ENCODE peak calls at places on chromosomes 3 and 15, in ten cellular contexts. P is GM23338, E is lower lobe of right lung, S is AG10803, U is endothelial cell of umbilical vein, B is GM23248, M is cardiac fibroblast, D is astrocyte of the spinal cord, V is choroid plexus epithelial cell, F is dorsolateral prefrontal cortex. I is an unnamed sample.

GRCh38 chr3:61848885-61849284 is 287.5 kb downstream of the PTPRG start:
- DNase-seq in P (no peak), E (no peak), S (peak), U (peak), B (peak), M (peak), D (peak), V (peak), F (no peak), I (peak)

GRCh38 chr3:60953406-60953805 is 297.8 kb downstream of the FHIT start:
- DNase-seq in P (no peak), E (no peak), S (peak), U (peak), B (peak), M (peak), D (peak), V (no peak), F (no peak), I (no peak)

GRCh38 chr15:54150255-54150654 is 172.0 kb downstream of the UNC13C start:
- DNase-seq in P (no peak), E (no peak), S (no peak), U (no peak), B (no peak), M (no peak), D (no peak), V (peak), F (no peak), I (no peak)

GRCh38 chr3:5122741-5123706 is 932 bp downstream of the ARL8B start:
- DNase-seq in P (peak), E (peak), S (peak), U (peak), B (peak), M (peak), D (peak), V (peak), F (no peak), I (peak)

GRCh38 chr3:195892355-195893120 is 15.8 kb downstream of the TNK2 start:
- DNase-seq in P (no peak), E (no peak), S (peak), U (peak), B (peak), M (peak), D (peak), V (peak), F (peak), I (peak)

GRCh38 chr3:105899528-105899927 is 30.7 kb upstream of the CBLB start:
- DNase-seq in P (no peak), E (no peak), S (peak), U (no peak), B (peak), M (peak), D (peak), V (peak), F (no peak), I (peak)

GRCh38 chr3:123750209-123750608 is 133.9 kb downstream of the MYLK start:
- DNase-seq in P (no peak), E (no peak), S (no peak), U (peak), B (no peak), M (peak), D (no peak), V (no peak), F (no peak), I (no peak)

GRCh38 chr15:66780172-66780972 is 78.3 kb downstream of the SMAD6 start:
- DNase-seq in P (no peak), E (no peak), S (peak), U (no peak), B (peak), M (peak), D (peak), V (peak), F (no peak), I (peak)

GRCh38 chr3:53493997-53494791 is at the start of gene CACNA1D:
- DNase-seq in P (peak), E (peak), S (no peak), U (no peak), B (peak), M (peak), D (no peak), V (no peak), F (no peak), I (peak)

GRCh38 chr3:141795311-141795710 is 32.1 kb downstream of the GRK7 start:
- DNase-seq in P (no peak), E (no peak), S (no peak), U (no peak), B (peak), M (no peak), D (no peak), V (no peak), F (no peak), I (no peak)

GRCh38 chr15:78034495-78035191 is 42.9 kb downstream of the TBC1D2B start:
- DNase-seq in P (no peak), E (peak), S (no peak), U (peak), B (no peak), M (no peak), D (no peak), V (peak), F (no peak), I (no peak)

GRCh38 chr15:29101491-29101890 is 168.1 kb downstream of the NSMCE3 start:
- DNase-seq in P (no peak), E (peak), S (no peak), U (no peak), B (no peak), M (no peak), D (no peak), V (no peak), F (no peak), I (no peak)

GRCh38 chr3:7368597-7368996 is 507.7 kb downstream of the GRM7 start:
- DNase-seq in P (no peak), E (no peak), S (no peak), U (no peak), B (no peak), M (no peak), D (no peak), V (no peak), F (no peak), I (no peak)

GRCh38 chr3:105199217-105199616 is 167.5 kb upstream of the ALCAM start:
- DNase-seq in P (no peak), E (no peak), S (no peak), U (no peak), B (no peak), M (no peak), D (no peak), V (no peak), F (no peak), I (no peak)

GRCh38 chr3:142997330-142997729 is 4.0 kb upstream of the U2SURP start:
- DNase-seq in P (no peak), E (peak), S (no peak), U (no peak), B (peak), M (no peak), D (no peak), V (no peak), F (no peak), I (no peak)

GRCh38 chr3:123089611-123090301 is 22.9 kb downstream of the PDIA5 start:
- DNase-seq in P (no peak), E (peak), S (peak), U (no peak), B (peak), M (peak), D (no peak), V (no peak), F (peak), I (no peak)

GRCh38 chr3:183212565-183212964 is 40.5 kb upstream of the B3GNT5 start:
- DNase-seq in P (no peak), E (no peak), S (no peak), U (peak), B (no peak), M (no peak), D (no peak), V (no peak), F (no peak), I (no peak)

GRCh38 chr3:196569003-196569516 is 600 bp downstream of the FBXO45 start:
- DNase-seq in P (peak), E (peak), S (peak), U (peak), B (peak), M (peak), D (peak), V (peak), F (peak), I (peak)

GRCh38 chr15:29278436-29279099 is 8.9 kb upstream of the NSMCE3 start:
- DNase-seq in P (no peak), E (no peak), S (peak), U (no peak), B (peak), M (peak), D (peak), V (peak), F (no peak), I (peak)

GRCh38 chr3:52446631-52447511 is 2.0 kb upstream of the SEMA3G start:
- DNase-seq in P (peak), E (peak), S (peak), U (peak), B (peak), M (peak), D (peak), V (peak), F (no peak), I (peak)

GRCh38 chr3:194105292-194105691 is 30.7 kb upstream of the HES1 start:
- DNase-seq in P (no peak), E (no peak), S (no peak), U (no peak), B (no peak), M (no peak), D (no peak), V (no peak), F (no peak), I (no peak)

GRCh38 chr3:194101592-194102432 is 34.1 kb upstream of the HES1 start:
- DNase-seq in P (no peak), E (no peak), S (no peak), U (no peak), B (no peak), M (no peak), D (no peak), V (no peak), F (no peak), I (no peak)

GRCh38 chr3:194102436-194102835 is 33.5 kb upstream of the HES1 start:
- DNase-seq in P (no peak), E (no peak), S (no peak), U (no peak), B (no peak), M (no peak), D (no peak), V (no peak), F (no peak), I (no peak)

GRCh38 chr3:194104041-194104751 is 31.8 kb upstream of the HES1 start:
- DNase-seq in P (no peak), E (no peak), S (no peak), U (no peak), B (no peak), M (no peak), D (no peak), V (no peak), F (no peak), I (no peak)

GRCh38 chr3:194103475-194103874 is 32.5 kb upstream of the HES1 start:
- DNase-seq in P (no peak), E (no peak), S (no peak), U (no peak), B (no peak), M (no peak), D (no peak), V (no peak), F (no peak), I (no peak)
- H3K4me3 ChIP-seq in P (no peak), E (no peak), S (no peak), U (no peak), B (no peak), M (no peak), D (no peak), V (no peak), F (no peak), I (no peak)

GRCh38 chr15:74403590-74403919 is 30.2 kb downstream of the SEMA7A start:
- DNase-seq in P (no peak), E (no peak), S (no peak), U (no peak), B (no peak), M (no peak), D (no peak), V (no peak), F (no peak), I (no peak)
- H3K4me3 ChIP-seq in P (no peak), E (no peak), S (no peak), U (no peak), B (no peak), M (no peak), D (no peak), V (no peak), F (no peak), I (no peak)

DNA sequence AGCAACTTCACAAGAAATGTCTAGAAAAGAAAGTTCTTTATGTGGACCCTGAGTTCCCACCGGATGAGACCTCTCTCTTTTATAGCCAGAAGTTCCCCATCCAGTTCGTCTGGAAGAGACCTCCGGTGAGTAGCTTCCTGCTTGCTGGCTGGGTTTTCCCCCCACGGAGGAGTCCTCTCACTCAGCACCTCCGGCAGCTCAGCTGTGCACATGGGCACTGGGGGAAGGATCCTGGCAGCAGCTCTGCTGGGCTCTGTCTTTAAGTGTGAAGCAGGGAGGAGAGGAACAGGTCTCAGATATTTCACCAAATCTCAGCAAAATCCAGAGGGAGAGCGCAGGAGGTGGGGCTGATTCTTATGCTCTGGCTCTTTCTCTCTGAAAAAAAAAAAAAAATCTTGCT is 689 bp downstream of the CAPN3 start:
- DNase-seq in P (no peak), E (no peak), S (no peak), U (no peak), B (no peak), M (no peak), D (no peak), V (no peak), F (no peak), I (no peak)
- H3K4me3 ChIP-seq in P (no peak), E (no peak), S (no peak), U (no peak), B (no peak), M (no peak), D (no peak), V (no peak), F (no peak), I (no peak)

GRCh38 chr3:171185359-171185758 is 158.8 kb upstream of the SLC2A2 start:
- DNase-seq in P (no peak), E (no peak), S (no peak), U (peak), B (no peak), M (peak), D (no peak), V (no peak), F (no peak), I (no peak)
- H3K4me3 ChIP-seq in P (no peak), E (no peak), S (no peak), U (no peak), B (no peak), M (no peak), D (no peak), V (no peak), F (no peak), I (no peak)

GRCh38 chr15:72236381-72237285 is 5.6 kb upstream of the PKM start:
- DNase-seq in P (no peak), E (no peak), S (no peak), U (no peak), B (peak), M (no peak), D (no peak), V (peak), F (no peak), I (no peak)
- H3K4me3 ChIP-seq in P (peak), E (no peak), S (peak), U (no peak), B (peak), M (peak), D (peak), V (peak), F (no peak), I (peak)

GRCh38 chr15:69060041-69060481 is 45.6 kb downstream of the NOX5 start:
- DNase-seq in P (peak), E (no peak), S (no peak), U (no peak), B (no peak), M (no peak), D (no peak), V (no peak), F (no peak), I (no peak)

GRCh38 chr15:69064649-69065048 is 50.2 kb downstream of the NOX5 start:
- DNase-seq in P (peak), E (no peak), S (no peak), U (no peak), B (no peak), M (no peak), D (no peak), V (no peak), F (no peak), I (no peak)

GRCh38 chr15:69059170-69059943 is 44.9 kb downstream of the NOX5 start:
- DNase-seq in P (peak), E (peak), S (peak), U (peak), B (peak), M (peak), D (peak), V (peak), F (peak), I (peak)

GRCh38 chr15:69061414-69061842 is 46.9 kb downstream of the NOX5 start:
- DNase-seq in P (peak), E (no peak), S (no peak), U (no peak), B (no peak), M (no peak), D (no peak), V (no peak), F (no peak), I (no peak)

DNA sequence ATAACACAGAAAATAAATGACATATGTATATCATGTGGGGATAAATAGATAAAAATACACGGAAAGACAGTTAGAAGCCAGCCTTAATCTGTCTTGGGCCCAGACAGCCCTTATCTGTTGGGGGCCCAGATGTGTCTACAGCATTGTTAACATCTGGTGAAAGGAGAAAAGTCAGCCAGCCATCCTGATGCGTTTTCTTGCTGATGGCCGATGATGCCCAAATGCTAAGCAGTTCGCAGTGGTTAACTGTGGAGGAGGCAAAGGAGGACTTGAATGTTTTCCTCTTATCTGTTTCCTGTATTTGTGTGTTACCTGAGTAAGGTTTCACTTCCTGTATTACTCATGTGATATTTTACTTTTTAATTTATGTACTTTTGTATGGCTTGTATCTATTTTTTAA is 46.2 kb downstream of the NOX5 start:
- DNase-seq in P (no peak), E (no peak), S (no peak), U (no peak), B (no peak), M (no peak), D (no peak), V (no peak), F (no peak), I (no peak)
- H3K4me3 ChIP-seq in P (no peak), E (no peak), S (no peak), U (no peak), B (no peak), M (no peak), D (no peak), V (no peak), F (no peak), I (no peak)

I was measured in adipocyte.